ENCODE peak calls at places on chromosome 1, in five cellular contexts. M is CD8-positive, alpha-beta T cell; D is stimulated activated effector memory CD8-positive, alpha-beta T cell treated with anti-CD3 and anti-CD28 coated beads, Interleukin-12 subunit alpha, Interleukin-12 subunit beta, amount 100 ng/mL, for 72 hours; C is GM23248; K is posterior vena cava. A is an unnamed sample.
A peak's percentile ranks its signal among the peaks of the same experiment; 100 is the strongest.

GRCh38 chr1:180515857-180516388 is 13.5 kb upstream of the ACBD6 start:
- DNase-seq in M (peak; percentile 22), D (peak; percentile 64), C (peak; percentile 85), K (no peak), A (peak; percentile 56)

GRCh38 chr1:238177960-238178359 is 287.2 kb upstream of the ZP4 start:
- DNase-seq in M (no peak), D (no peak), C (no peak), K (no peak), A (no peak)

GRCh38 chr1:237864338-237865244 is 26.1 kb downstream of the ZP4 start:
- DNase-seq in M (no peak), D (peak; percentile 49), C (peak; percentile 12), K (peak; percentile 82), A (peak; percentile 32)

GRCh38 chr1:159953866-159954515 is at the start of gene SLAMF9:
- DNase-seq in M (no peak), D (no peak), C (peak; percentile 83), K (no peak), A (no peak)

GRCh38 chr1:208101661-208102431 is 142.3 kb downstream of the PLXNA2 start:
- DNase-seq in M (no peak), D (no peak), C (peak; percentile 30), K (peak; percentile 29), A (no peak)

GRCh38 chr1:932776-933602 is 9.3 kb downstream of the SAMD11 start:
- DNase-seq in M (no peak), D (no peak), C (no peak), K (no peak), A (no peak)

GRCh38 chr1:2862441-2863148 is 61.1 kb upstream of the TTC34 start:
- DNase-seq in M (no peak), D (no peak), C (no peak), K (no peak), A (no peak)

GRCh38 chr1:112544011-112544688 is 35.4 kb downstream of the WNT2B start:
- DNase-seq in M (no peak), D (no peak), C (peak; percentile 94), K (no peak), A (no peak)

GRCh38 chr1:6612641-6613360 is 730 bp upstream of the PHF13 start:
- DNase-seq in M (no peak), D (no peak), C (peak; percentile 83), K (peak; percentile 85), A (peak; percentile 63)

GRCh38 chr1:168392958-168393357 is 112.3 kb downstream of the TBX19 start:
- DNase-seq in M (no peak), D (no peak), C (peak; percentile 17), K (no peak), A (no peak)

GRCh38 chr1:86774305-86775304 is 70.2 kb downstream of the SH3GLB1 start:
- DNase-seq in M (no peak), D (peak; percentile 70), C (peak; percentile 76), K (peak; percentile 83), A (no peak)

A was measured in activated CD4-positive, CD25-positive, alpha-beta regulatory T cell treated with anti-CD3 and anti-CD28 coated beads, Interleukin-2, amount 50 U/mL, for 72 hours.